ENCODE peak calls at places on chromosomes 12 and 14, in four cellular contexts. A is dermis blood vessel endothelial cell, J is keratinocyte, N is AG04449. O is an unnamed sample.

GRCh38 chr14:50784683-50785505 is 46.1 kb downstream of the NIN start:
- DNase-seq in N (no peak), J (no peak), A (no peak), O (no peak)

GRCh38 chr12:111309584-111309983 is 59.3 kb downstream of the PHETA1 start:
- DNase-seq in A (no peak), J (no peak), N (no peak), O (no peak)

GRCh38 chr12:121383601-121384019 is 16.3 kb upstream of the RNF34 start:
- DNase-seq in A (no peak), J (no peak), N (no peak), O (no peak)

GRCh38 chr14:100234511-100234910 is 4.4 kb upstream of the YY1 start:
- DNase-seq in J (no peak), N (no peak), A (no peak), O (no peak)

GRCh38 chr14:22900088-22900799 is 17.2 kb downstream of the REM2 start:
- DNase-seq in J (no peak), N (no peak), A (peak), O (no peak)

GRCh38 chr14:86501611-86502010 is 971.7 kb downstream of the FLRT2 start:
- DNase-seq in J (no peak), N (no peak), A (no peak), O (no peak)

GRCh38 chr14:87073880-87074570 is 919.0 kb downstream of the GALC start:
- DNase-seq in A (no peak), J (no peak), N (no peak), O (no peak)

GRCh38 chr14:24279301-24280186 is 8.1 kb upstream of the RABGGTA start:
- DNase-seq in A (peak), J (no peak), N (no peak), O (peak)

GRCh38 chr12:118544569-118544968 is 168.2 kb downstream of the SUDS3 start:
- DNase-seq in A (peak), N (peak), J (no peak), O (no peak)

GRCh38 chr12:26878661-26879119 is 45.7 kb upstream of the ITPR2 start:
- DNase-seq in J (no peak), A (peak), N (no peak), O (no peak)

GRCh38 chr12:107558141-107558815 is 127.3 kb upstream of the PWP1 start:
- DNase-seq in N (no peak), A (no peak), J (no peak), O (no peak)

GRCh38 chr14:85533821-85534271 is 3.9 kb downstream of the FLRT2 start:
- DNase-seq in A (peak), J (no peak), N (no peak), O (no peak)

GRCh38 chr12:97995578-97995977 is 519.8 kb upstream of the TMPO start:
- DNase-seq in J (no peak), N (no peak), A (no peak), O (no peak)

GRCh38 chr12:114626-115211 is 48.2 kb downstream of the IQSEC3 start:
- DNase-seq in N (no peak), J (no peak), A (no peak), O (no peak)

GRCh38 chr12:124626841-124627502 is 59.6 kb upstream of the NCOR2 start:
- DNase-seq in N (no peak), J (no peak), A (peak), O (no peak)